ENCODE peak calls at places on chromosome 14, in eight cellular contexts. One of them, this sample, is unnamed.

GRCh38 chr14:103206023-103206481 is 82.8 kb downstream of the TNFAIP2 start:
- DNase-seq in cardiac fibroblast: peak; percentile 21
- DNase-seq in fibroblast of mammary gland: peak; percentile 8
- DNase-seq in fibroblast of pulmonary artery: no peak
- DNase-seq in Karpas-422: no peak
- DNase-seq in GM06990: no peak
- DNase-seq in tibial artery: no peak
- DNase-seq in psoas muscle: no peak
- DNase-seq in this sample: no peak

GRCh38 chr14:34873591-34874385 is 1.4 kb downstream of the BAZ1A start:
- DNase-seq in fibroblast of pulmonary artery: peak; percentile 63
- DNase-seq in psoas muscle: peak; percentile 91
- DNase-seq in GM06990: peak; percentile 88
- DNase-seq in fibroblast of mammary gland: peak; percentile 66
- DNase-seq in tibial artery: peak; percentile 94
- DNase-seq in cardiac fibroblast: peak; percentile 71
- DNase-seq in Karpas-422: peak; percentile 99
- DNase-seq in this sample: peak; percentile 47

GRCh38 chr14:21923820-21924219 is 250.2 kb upstream of the OR4E1 start:
- DNase-seq in fibroblast of pulmonary artery: no peak
- DNase-seq in tibial artery: no peak
- DNase-seq in GM06990: no peak
- DNase-seq in psoas muscle: no peak
- DNase-seq in Karpas-422: no peak
- DNase-seq in fibroblast of mammary gland: no peak
- DNase-seq in cardiac fibroblast: no peak
- DNase-seq in this sample: no peak

GRCh38 chr14:21672116-21672515 is 1.5 kb downstream of the OR4E1 start:
- DNase-seq in GM06990: no peak
- DNase-seq in cardiac fibroblast: no peak
- DNase-seq in Karpas-422: no peak
- DNase-seq in tibial artery: no peak
- DNase-seq in fibroblast of mammary gland: peak; percentile 27
- DNase-seq in psoas muscle: no peak
- DNase-seq in fibroblast of pulmonary artery: peak; percentile 24
- DNase-seq in this sample: no peak

GRCh38 chr14:63890553-63890952 is 37.7 kb downstream of the SYNE2 start:
- DNase-seq in fibroblast of mammary gland: no peak
- DNase-seq in tibial artery: no peak
- DNase-seq in fibroblast of pulmonary artery: no peak
- DNase-seq in GM06990: no peak
- DNase-seq in Karpas-422: no peak
- DNase-seq in cardiac fibroblast: no peak
- DNase-seq in psoas muscle: no peak
- DNase-seq in this sample: no peak

GRCh38 chr14:52015411-52016030 is 26.2 kb downstream of the RTRAF start:
- DNase-seq in GM06990: no peak
- DNase-seq in tibial artery: no peak
- DNase-seq in Karpas-422: peak; percentile 60
- DNase-seq in cardiac fibroblast: no peak
- DNase-seq in psoas muscle: no peak
- DNase-seq in fibroblast of pulmonary artery: no peak
- DNase-seq in fibroblast of mammary gland: no peak
- DNase-seq in this sample: no peak

GRCh38 chr14:68651652-68652432 is 141.0 kb downstream of the ZFP36L1 start:
- DNase-seq in tibial artery: peak; percentile 61
- DNase-seq in Karpas-422: no peak
- DNase-seq in psoas muscle: no peak
- DNase-seq in cardiac fibroblast: no peak
- DNase-seq in fibroblast of mammary gland: no peak
- DNase-seq in fibroblast of pulmonary artery: no peak
- DNase-seq in GM06990: no peak
- DNase-seq in this sample: no peak

GRCh38 chr14:79570648-79571047 is 640.7 kb downstream of the DIO2 start:
- DNase-seq in psoas muscle: no peak
- DNase-seq in tibial artery: no peak
- DNase-seq in Karpas-422: no peak
- DNase-seq in cardiac fibroblast: no peak
- DNase-seq in GM06990: no peak
- DNase-seq in fibroblast of mammary gland: no peak
- DNase-seq in fibroblast of pulmonary artery: no peak
- DNase-seq in this sample: no peak

GRCh38 chr14:35215110-35215872 is 76.9 kb upstream of the PSMA6 start:
- DNase-seq in tibial artery: no peak
- DNase-seq in fibroblast of pulmonary artery: peak; percentile 84
- DNase-seq in Karpas-422: peak; percentile 79
- DNase-seq in GM06990: no peak
- DNase-seq in psoas muscle: no peak
- DNase-seq in fibroblast of mammary gland: peak; percentile 78
- DNase-seq in cardiac fibroblast: peak; percentile 81
- DNase-seq in this sample: peak; percentile 31

GRCh38 chr14:94165744-94166143 is 8.4 kb upstream of the PPP4R4 start:
- DNase-seq in fibroblast of pulmonary artery: no peak
- DNase-seq in cardiac fibroblast: no peak
- DNase-seq in tibial artery: no peak
- DNase-seq in psoas muscle: no peak
- DNase-seq in fibroblast of mammary gland: no peak
- DNase-seq in GM06990: no peak
- DNase-seq in Karpas-422: no peak
- DNase-seq in this sample: no peak

GRCh38 chr14:39426605-39427004 is 5.6 kb downstream of the FBXO33 start:
- DNase-seq in fibroblast of mammary gland: peak; percentile 74
- DNase-seq in Karpas-422: peak; percentile 83
- DNase-seq in fibroblast of pulmonary artery: peak; percentile 74
- DNase-seq in tibial artery: no peak
- DNase-seq in GM06990: no peak
- DNase-seq in cardiac fibroblast: peak; percentile 76
- DNase-seq in psoas muscle: no peak
- DNase-seq in this sample: peak; percentile 42

GRCh38 chr14:54796961-54797360 is 105.7 kb downstream of the GCH1 start:
- DNase-seq in fibroblast of pulmonary artery: peak; percentile 63
- DNase-seq in fibroblast of mammary gland: peak; percentile 84
- DNase-seq in cardiac fibroblast: peak; percentile 21
- DNase-seq in tibial artery: no peak
- DNase-seq in GM06990: no peak
- DNase-seq in Karpas-422: no peak
- DNase-seq in psoas muscle: no peak
- DNase-seq in this sample: no peak

GRCh38 chr14:104678346-104678745 is 11.1 kb upstream of the INF2 start:
- DNase-seq in tibial artery: peak; percentile 77
- DNase-seq in GM06990: no peak
- DNase-seq in fibroblast of mammary gland: no peak
- DNase-seq in Karpas-422: peak; percentile 59
- DNase-seq in fibroblast of pulmonary artery: no peak
- DNase-seq in psoas muscle: peak; percentile 59
- DNase-seq in cardiac fibroblast: peak; percentile 42
- DNase-seq in this sample: no peak

GRCh38 chr14:45868863-45869262 is 615.9 kb upstream of the MIS18BP1 start:
- DNase-seq in GM06990: no peak
- DNase-seq in Karpas-422: no peak
- DNase-seq in cardiac fibroblast: no peak
- DNase-seq in tibial artery: no peak
- DNase-seq in fibroblast of mammary gland: no peak
- DNase-seq in fibroblast of pulmonary artery: no peak
- DNase-seq in psoas muscle: no peak
- DNase-seq in this sample: no peak

GRCh38 chr14:49975286-49975685 is 82.4 kb downstream of the ARF6 start:
- DNase-seq in Karpas-422: no peak
- DNase-seq in GM06990: no peak
- DNase-seq in tibial artery: no peak
- DNase-seq in cardiac fibroblast: peak; percentile 87
- DNase-seq in psoas muscle: no peak
- DNase-seq in fibroblast of pulmonary artery: peak; percentile 89
- DNase-seq in fibroblast of mammary gland: peak; percentile 94
- DNase-seq in this sample: peak; percentile 80

DNA sequence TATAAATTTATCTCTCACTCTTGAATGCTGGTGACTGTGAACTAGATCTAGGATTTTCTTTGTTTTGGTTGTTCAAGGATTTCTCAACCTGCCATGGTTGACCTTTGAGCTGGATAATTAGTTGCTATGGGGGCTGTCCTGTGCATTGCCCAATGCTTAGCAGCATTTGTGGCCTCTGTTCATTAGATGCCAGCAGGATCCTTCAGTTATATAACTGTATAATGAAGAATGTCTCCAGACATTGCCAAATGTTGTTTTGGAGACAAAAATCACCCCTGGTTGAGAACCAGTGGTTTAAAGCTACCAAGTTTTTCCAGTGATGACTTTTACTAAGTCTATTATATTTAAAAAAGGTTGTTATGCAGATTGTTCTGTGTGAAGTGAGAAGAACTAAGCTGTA is 147.9 kb upstream of the STXBP6 start:
- DNase-seq in GM06990: no peak
- DNase-seq in Karpas-422: no peak
- DNase-seq in fibroblast of mammary gland: no peak
- DNase-seq in tibial artery: no peak
- DNase-seq in psoas muscle: no peak
- DNase-seq in fibroblast of pulmonary artery: no peak
- DNase-seq in cardiac fibroblast: no peak
- DNase-seq in this sample: no peak
- H3K4me3 ChIP-seq in GM06990: no peak overlapping the region
- H3K4me3 ChIP-seq in Karpas-422: no peak overlapping the region
- H3K4me3 ChIP-seq in fibroblast of mammary gland: no peak overlapping the region
- H3K4me3 ChIP-seq in tibial artery: no peak overlapping the region
- H3K4me3 ChIP-seq in psoas muscle: no peak overlapping the region
- H3K4me3 ChIP-seq in fibroblast of pulmonary artery: no peak overlapping the region
- H3K4me3 ChIP-seq in cardiac fibroblast: no peak overlapping the region
- H3K4me3 ChIP-seq in this sample: no peak overlapping the region

GRCh38 chr14:90626550-90626949 is 189.7 kb downstream of the TTC7B start:
- DNase-seq in fibroblast of pulmonary artery: no peak
- DNase-seq in Karpas-422: no peak
- DNase-seq in fibroblast of mammary gland: no peak
- DNase-seq in psoas muscle: peak; percentile 80
- DNase-seq in cardiac fibroblast: no peak
- DNase-seq in GM06990: no peak
- DNase-seq in tibial artery: no peak
- DNase-seq in this sample: no peak
- H3K4me3 ChIP-seq in fibroblast of pulmonary artery: no peak overlapping the region
- H3K4me3 ChIP-seq in Karpas-422: no peak overlapping the region
- H3K4me3 ChIP-seq in fibroblast of mammary gland: no peak overlapping the region
- H3K4me3 ChIP-seq in psoas muscle: no peak overlapping the region
- H3K4me3 ChIP-seq in cardiac fibroblast: no peak overlapping the region
- H3K4me3 ChIP-seq in GM06990: no peak overlapping the region
- H3K4me3 ChIP-seq in tibial artery: no peak overlapping the region
- H3K4me3 ChIP-seq in this sample: no peak overlapping the region

GRCh38 chr14:57268161-57269067 is at the start of the genes AP5M1 and EXOC5:
- DNase-seq in GM06990: peak; percentile 94
- DNase-seq in fibroblast of mammary gland: peak; percentile 86
- DNase-seq in cardiac fibroblast: peak; percentile 93
- DNase-seq in Karpas-422: peak; percentile 100
- DNase-seq in tibial artery: peak; percentile 95
- DNase-seq in fibroblast of pulmonary artery: peak; percentile 93
- DNase-seq in psoas muscle: peak; percentile 95
- DNase-seq in this sample: peak; percentile 79
- H3K4me3 ChIP-seq in GM06990: peak within 1 kb of the TSS; percentile 86
- H3K4me3 ChIP-seq in fibroblast of mammary gland: peak within 1 kb of the TSS; percentile 82
- H3K4me3 ChIP-seq in cardiac fibroblast: peak within 1 kb of the TSS; percentile 86
- H3K4me3 ChIP-seq in Karpas-422: peak within 1 kb of the TSS; percentile 80
- H3K4me3 ChIP-seq in tibial artery: peak within 1 kb of the TSS; percentile 99
- H3K4me3 ChIP-seq in fibroblast of pulmonary artery: peak within 1 kb of the TSS; percentile 95
- H3K4me3 ChIP-seq in psoas muscle: peak within 1 kb of the TSS; percentile 92
- H3K4me3 ChIP-seq in this sample: peak within 1 kb of the TSS; percentile 91

DNA sequence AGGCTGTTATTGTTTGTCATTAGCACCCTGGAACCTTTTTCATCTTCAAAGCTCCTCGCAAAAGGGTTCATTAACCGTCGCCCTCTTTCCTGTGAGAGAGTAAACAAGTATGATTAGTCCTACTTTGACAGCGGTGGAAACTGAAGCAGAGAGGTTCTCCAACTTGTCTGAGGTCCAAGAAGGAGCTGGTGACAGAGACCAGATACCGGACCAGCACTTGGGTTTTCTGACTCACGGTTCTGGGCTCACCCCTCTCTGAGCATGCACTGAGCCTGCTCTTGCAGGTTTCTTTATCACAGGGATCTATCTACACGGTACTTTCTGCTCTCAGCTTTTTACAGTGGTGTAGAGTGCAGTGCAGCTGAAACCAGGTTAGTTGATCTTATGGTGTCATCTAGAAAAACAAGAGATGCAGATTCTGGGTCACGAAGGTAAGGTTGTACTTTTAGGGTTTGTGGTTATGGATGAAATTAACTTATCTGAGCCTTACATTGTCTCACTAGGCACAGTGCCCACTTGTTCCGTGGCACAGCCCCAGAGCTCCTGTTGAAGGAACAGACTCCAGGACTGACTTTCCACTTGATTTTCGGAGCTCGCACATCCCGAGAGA is 62.1 kb downstream of the PPP2R5C start:
- DNase-seq in tibial artery: no peak
- DNase-seq in GM06990: peak; percentile 72
- DNase-seq in fibroblast of mammary gland: peak; percentile 50
- DNase-seq in cardiac fibroblast: peak; percentile 36
- DNase-seq in fibroblast of pulmonary artery: no peak
- DNase-seq in psoas muscle: no peak
- DNase-seq in Karpas-422: peak; percentile 59
- DNase-seq in this sample: no peak
- H3K4me3 ChIP-seq in tibial artery: peak overlapping the region; percentile 18
- H3K4me3 ChIP-seq in GM06990: peak overlapping the region; percentile 68
- H3K4me3 ChIP-seq in fibroblast of mammary gland: no peak overlapping the region
- H3K4me3 ChIP-seq in cardiac fibroblast: no peak overlapping the region
- H3K4me3 ChIP-seq in fibroblast of pulmonary artery: no peak overlapping the region
- H3K4me3 ChIP-seq in psoas muscle: peak overlapping the region; percentile 52
- H3K4me3 ChIP-seq in Karpas-422: peak overlapping the region; percentile 59
- H3K4me3 ChIP-seq in this sample: no peak overlapping the region

DNA sequence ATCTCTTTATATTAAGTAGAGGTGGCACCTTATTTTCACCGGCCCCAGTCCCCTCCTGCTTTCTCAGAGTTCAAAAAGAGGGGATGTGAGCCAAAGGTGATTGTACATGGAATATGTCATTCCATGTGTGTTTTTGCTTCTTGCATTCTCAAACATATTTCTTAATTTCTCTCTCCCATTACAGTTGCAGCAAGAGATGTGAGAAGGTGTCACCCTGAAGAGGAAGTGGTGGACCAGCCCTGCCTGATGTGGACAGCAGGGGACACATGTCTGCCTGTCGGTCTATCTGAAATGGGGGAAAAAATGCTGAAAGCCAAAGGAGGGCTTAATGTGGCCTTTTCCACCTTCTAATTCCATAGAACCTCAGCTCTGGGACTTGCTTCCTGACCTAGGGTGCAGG is 1.9 kb upstream of the FOXN3 start:
- DNase-seq in fibroblast of mammary gland: no peak
- DNase-seq in tibial artery: no peak
- DNase-seq in Karpas-422: no peak
- DNase-seq in cardiac fibroblast: no peak
- DNase-seq in fibroblast of pulmonary artery: no peak
- DNase-seq in GM06990: no peak
- DNase-seq in psoas muscle: no peak
- DNase-seq in this sample: no peak
- H3K4me3 ChIP-seq in fibroblast of mammary gland: no peak overlapping the region
- H3K4me3 ChIP-seq in tibial artery: no peak overlapping the region
- H3K4me3 ChIP-seq in Karpas-422: no peak overlapping the region
- H3K4me3 ChIP-seq in cardiac fibroblast: no peak overlapping the region
- H3K4me3 ChIP-seq in fibroblast of pulmonary artery: no peak overlapping the region
- H3K4me3 ChIP-seq in GM06990: no peak overlapping the region
- H3K4me3 ChIP-seq in psoas muscle: no peak overlapping the region
- H3K4me3 ChIP-seq in this sample: no peak overlapping the region

GRCh38 chr14:23141706-23142467 is 22.8 kb upstream of the CEBPE start:
- DNase-seq in Karpas-422: no peak
- DNase-seq in GM06990: no peak
- DNase-seq in fibroblast of pulmonary artery: peak; percentile 78
- DNase-seq in fibroblast of mammary gland: peak; percentile 27
- DNase-seq in tibial artery: peak; percentile 94
- DNase-seq in psoas muscle: peak; percentile 72
- DNase-seq in cardiac fibroblast: peak; percentile 93
- DNase-seq in this sample: no peak
- H3K4me3 ChIP-seq in Karpas-422: no peak overlapping the region
- H3K4me3 ChIP-seq in GM06990: no peak overlapping the region
- H3K4me3 ChIP-seq in fibroblast of pulmonary artery: no peak overlapping the region
- H3K4me3 ChIP-seq in fibroblast of mammary gland: no peak overlapping the region
- H3K4me3 ChIP-seq in tibial artery: no peak overlapping the region
- H3K4me3 ChIP-seq in psoas muscle: no peak overlapping the region
- H3K4me3 ChIP-seq in cardiac fibroblast: no peak overlapping the region
- H3K4me3 ChIP-seq in this sample: no peak overlapping the region

This sample was measured in HFF-Myc.